ENCODE peak calls at places on chromosomes 16 and 17, in nine cellular contexts. D is CD8-positive, alpha-beta T cell; Q is colonic mucosa; W is progenitor cell of endocrine pancreas; O is cardiac fibroblast; C is MM.1S; G is thyroid gland; J is OCI-LY7; P is endothelial cell. R is an unnamed sample.

GRCh38 chr17:51653902-51654301 is 393.6 kb downstream of the UTP18 start:
- DNase-seq in D (no peak), Q (no peak), W (no peak), O (no peak), C (no peak), G (no peak), J (no peak), P (no peak), R (no peak)

GRCh38 chr17:45431531-45432404 is 902 bp downstream of the ARHGAP27 start:
- DNase-seq in D (peak), Q (peak), W (peak), O (peak), C (peak), G (peak), J (peak), P (peak), R (no peak)

GRCh38 chr17:17413215-17413792 is 63.5 kb upstream of the MED9 start:
- DNase-seq in D (no peak), Q (no peak), W (no peak), O (no peak), C (no peak), G (no peak), J (no peak), P (no peak), R (no peak)

GRCh38 chr17:59785091-59785799 is 77.8 kb downstream of the VMP1 start:
- DNase-seq in D (no peak), Q (no peak), W (no peak), O (no peak), C (no peak), G (no peak), J (no peak), P (no peak), R (no peak)

GRCh38 chr17:46143827-46144236 is 49.4 kb downstream of the KANSL1 start:
- DNase-seq in D (no peak), Q (no peak), W (no peak), O (no peak), C (no peak), G (no peak), J (no peak), P (no peak), R (no peak)

GRCh38 chr16:67302076-67302475 is 22.7 kb downstream of the PLEKHG4 start:
- DNase-seq in D (no peak), Q (no peak), W (no peak), O (no peak), C (no peak), G (no peak), J (no peak), P (no peak), R (no peak)

GRCh38 chr16:19284207-19284606 is 1.3 kb upstream of the CLEC19A start:
- DNase-seq in D (no peak), Q (no peak), W (no peak), O (no peak), C (no peak), G (peak), J (no peak), P (no peak), R (no peak)

GRCh38 chr17:75689441-75689873 is 22.3 kb downstream of the SAP30BP start:
- DNase-seq in D (peak), Q (no peak), W (no peak), O (no peak), C (peak), G (peak), J (peak), P (no peak), R (no peak)

GRCh38 chr16:84600343-84601229 is 17.3 kb downstream of the COTL1 start:
- DNase-seq in D (no peak), Q (no peak), W (no peak), O (no peak), C (peak), G (no peak), J (peak), P (no peak), R (no peak)

GRCh38 chr16:56964243-56965148 is 2.7 kb downstream of the CETP start:
- DNase-seq in D (peak), Q (peak), W (peak), O (peak), C (peak), G (peak), J (peak), P (peak), R (peak)

GRCh38 chr17:70875729-70876344 is 706.5 kb downstream of the KCNJ2 start:
- DNase-seq in D (no peak), Q (no peak), W (no peak), O (peak), C (no peak), G (no peak), J (no peak), P (no peak), R (no peak)

GRCh38 chr16:31181102-31181830 is 1.3 kb downstream of the FUS start:
- DNase-seq in D (peak), Q (peak), W (no peak), O (peak), C (no peak), G (peak), J (peak), P (peak), R (peak)

GRCh38 chr17:79841369-79842135 is 2.3 kb upstream of the CBX4 start:
- DNase-seq in D (peak), Q (no peak), W (no peak), O (no peak), C (no peak), G (no peak), J (no peak), P (no peak), R (no peak)

GRCh38 chr17:82138511-82138992 is 40.5 kb upstream of the FASN start:
- DNase-seq in D (no peak), Q (no peak), W (no peak), O (no peak), C (no peak), G (no peak), J (no peak), P (no peak), R (no peak)

GRCh38 chr17:77706938-77707337 is 251.6 kb upstream of the TNRC6C start:
- DNase-seq in D (no peak), Q (no peak), W (no peak), O (no peak), C (no peak), G (no peak), J (no peak), P (no peak), R (no peak)

GRCh38 chr16:6528217-6528616 is 804.4 kb upstream of the RBFOX1 start:
- DNase-seq in D (no peak), Q (no peak), W (no peak), O (no peak), C (no peak), G (no peak), J (no peak), P (no peak), R (no peak)

GRCh38 chr16:57804111-57804837 is 2.0 kb upstream of the KIFC3 start:
- DNase-seq in D (no peak), Q (no peak), W (no peak), O (no peak), C (no peak), G (peak), J (no peak), P (no peak), R (no peak)

GRCh38 chr16:83335076-83335475 is 472.7 kb upstream of the HSBP1 start:
- DNase-seq in D (no peak), Q (no peak), W (no peak), O (no peak), C (no peak), G (no peak), J (no peak), P (no peak), R (no peak)

GRCh38 chr16:66095676-66096075 is 270.8 kb upstream of the CDH5 start:
- DNase-seq in D (no peak), Q (no peak), W (no peak), O (no peak), C (no peak), G (no peak), J (no peak), P (no peak), R (no peak)

GRCh38 chr16:15607700-15608396 is 35.1 kb downstream of the MARF1 start:
- DNase-seq in D (no peak), Q (no peak), W (no peak), O (peak), C (no peak), G (no peak), J (no peak), P (no peak), R (no peak)

GRCh38 chr16:77825196-77825595 is 36.8 kb downstream of the VAT1L start:
- DNase-seq in D (no peak), Q (no peak), W (no peak), O (no peak), C (no peak), G (no peak), J (no peak), P (no peak), R (no peak)

GRCh38 chr17:58329808-58330543 is 1.4 kb upstream of the TSPOAP1 start:
- DNase-seq in D (no peak), Q (no peak), W (no peak), O (no peak), C (peak), G (no peak), J (peak), P (no peak), R (no peak)

GRCh38 chr16:89507219-89507833 is 877 bp upstream of the SPG7 start:
- DNase-seq in D (peak), Q (peak), W (no peak), O (peak), C (no peak), G (no peak), J (no peak), P (peak), R (no peak)

GRCh38 chr16:18999045-18999393 is 15.3 kb downstream of the TMC7 start:
- DNase-seq in D (no peak), Q (no peak), W (no peak), O (no peak), C (no peak), G (no peak), J (no peak), P (no peak), R (no peak)

GRCh38 chr17:66426397-66427033 is 124.1 kb downstream of the PRKCA start:
- DNase-seq in D (peak), Q (peak), W (no peak), O (peak), C (peak), G (no peak), J (peak), P (no peak), R (no peak)

GRCh38 chr16:31138621-31139578 is 3.4 kb upstream of the PRSS8 start:
- DNase-seq in D (no peak), Q (peak), W (no peak), O (peak), C (no peak), G (peak), J (no peak), P (no peak), R (no peak)

GRCh38 chr17:57696050-57696449 is 49.0 kb downstream of the CCDC182 start:
- DNase-seq in D (no peak), Q (no peak), W (no peak), O (no peak), C (no peak), G (peak), J (no peak), P (no peak), R (no peak)

GRCh38 chr16:83932304-83932703 is 20.7 kb upstream of the OSGIN1 start:
- DNase-seq in D (no peak), Q (no peak), W (no peak), O (no peak), C (no peak), G (no peak), J (no peak), P (no peak), R (no peak)

GRCh38 chr16:49697631-49698030 is 158.3 kb downstream of the ZNF423 start:
- DNase-seq in D (no peak), Q (no peak), W (no peak), O (no peak), C (no peak), G (no peak), J (no peak), P (no peak), R (no peak)

GRCh38 chr16:74922150-74923138 is 62.5 kb downstream of the WDR59 start:
- DNase-seq in D (no peak), Q (no peak), W (no peak), O (no peak), C (no peak), G (peak), J (no peak), P (no peak), R (no peak)

GRCh38 chr17:63470116-63470515 is 6.7 kb upstream of the ACE start:
- DNase-seq in D (no peak), Q (no peak), W (no peak), O (no peak), C (no peak), G (no peak), J (no peak), P (no peak), R (no peak)
- TF ChIP-seq CTCF in D (no peak), Q (no peak), W (no peak), O (no peak), C (no peak), G (no peak), J (no peak), P (no peak), R (no peak)

GRCh38 chr17:27997044-27997401 is 45.5 kb upstream of the NLK start:
- DNase-seq in D (no peak), Q (no peak), W (no peak), O (no peak), C (no peak), G (no peak), J (no peak), P (no peak), R (no peak)
- TF ChIP-seq CTCF in D (no peak), Q (no peak), W (no peak), O (no peak), C (no peak), G (no peak), J (no peak), P (no peak), R (no peak)

GRCh38 chr16:24535827-24536226 is 3.5 kb upstream of the RBBP6 start:
- DNase-seq in D (no peak), Q (no peak), W (no peak), O (no peak), C (no peak), G (no peak), J (no peak), P (no peak), R (no peak)
- TF ChIP-seq CTCF in D (no peak), Q (no peak), W (no peak), O (no peak), C (peak), G (no peak), J (no peak), P (no peak), R (no peak)

DNA sequence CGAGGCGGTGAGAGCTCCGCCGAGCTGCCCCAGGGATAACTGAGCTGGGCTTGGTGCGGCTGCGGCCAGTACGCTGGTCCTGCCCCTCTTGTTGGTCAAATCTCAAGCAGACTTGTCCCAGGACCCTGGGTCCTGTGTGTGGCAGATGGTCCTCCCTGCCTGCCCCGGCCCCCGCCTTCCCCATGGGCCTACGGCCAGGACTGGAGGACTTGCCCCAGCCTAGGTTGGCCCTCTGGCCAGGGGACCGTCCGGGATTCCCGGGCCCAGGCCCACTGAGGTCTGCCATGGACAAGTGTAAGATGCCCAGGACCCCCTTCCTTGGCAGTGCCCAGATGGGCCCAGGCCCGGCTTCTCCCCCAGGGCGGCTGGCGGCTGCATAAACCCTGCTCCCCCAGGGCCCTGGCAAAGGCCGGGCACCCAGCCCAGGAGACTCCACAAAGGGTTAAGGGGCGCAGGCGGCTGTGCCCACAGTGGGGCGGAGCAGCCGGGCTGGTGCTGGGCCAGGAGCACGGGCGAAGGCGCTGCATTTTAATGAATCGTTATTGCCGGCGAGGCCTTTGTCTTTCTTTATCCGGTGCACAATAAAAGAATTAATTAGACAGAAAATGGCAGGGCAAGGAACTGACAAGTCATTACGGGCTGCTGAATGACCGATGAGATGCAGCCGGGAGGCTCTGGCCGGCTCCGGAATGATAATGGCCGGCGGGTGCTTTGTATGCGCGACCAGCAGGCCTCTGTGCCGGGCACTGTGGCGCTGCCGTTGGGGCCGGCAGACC is 9.1 kb downstream of the SOX8 start:
- DNase-seq in D (no peak), Q (no peak), W (no peak), O (no peak), C (no peak), G (no peak), J (no peak), P (no peak), R (no peak)
- TF ChIP-seq CTCF in D (no peak), Q (no peak), W (no peak), O (no peak), C (no peak), G (no peak), J (no peak), P (no peak), R (no peak)

DNA sequence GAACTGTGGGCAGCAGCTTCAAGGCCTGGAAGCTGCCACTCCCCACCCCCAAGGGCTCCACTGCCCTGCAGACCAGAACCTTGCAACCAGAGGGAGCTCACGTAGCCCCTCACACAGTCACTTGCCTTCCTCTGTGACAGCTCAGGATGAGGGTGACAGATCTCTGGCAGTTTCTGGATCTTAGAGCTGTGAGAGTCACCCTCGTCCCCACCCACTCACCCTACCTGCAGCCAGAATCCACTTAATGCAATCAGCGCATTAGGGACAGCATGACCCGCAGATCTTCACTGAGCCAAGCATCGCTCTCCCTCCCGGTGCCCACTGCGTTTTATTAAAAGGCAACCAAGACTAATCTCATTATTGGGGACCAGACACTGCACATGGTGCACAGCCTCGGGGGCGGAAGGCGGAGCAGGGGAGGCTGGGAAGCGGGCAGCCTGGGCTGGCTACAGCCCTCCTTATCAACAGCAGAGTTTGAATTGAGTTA is 3.5 kb downstream of the CYB561 start:
- DNase-seq in D (no peak), Q (no peak), W (no peak), O (no peak), C (no peak), G (peak), J (peak), P (no peak), R (no peak)
- TF ChIP-seq CTCF in D (no peak), Q (no peak), W (no peak), O (peak), C (no peak), G (no peak), J (peak), P (no peak), R (no peak)

GRCh38 chr17:41777157-41777578 is 9.3 kb downstream of the JUP start:
- DNase-seq in D (no peak), Q (no peak), W (no peak), O (no peak), C (no peak), G (peak), J (no peak), P (no peak), R (no peak)
- TF ChIP-seq CTCF in D (no peak), Q (peak), W (no peak), O (peak), C (no peak), G (peak), J (no peak), P (no peak), R (no peak)

GRCh38 chr17:2222301-2222700 is 81.3 kb downstream of the SMG6 start:
- DNase-seq in D (no peak), Q (no peak), W (no peak), O (no peak), C (no peak), G (no peak), J (no peak), P (no peak), R (no peak)
- TF ChIP-seq CTCF in D (no peak), Q (no peak), W (no peak), O (no peak), C (no peak), G (no peak), J (no peak), P (no peak), R (no peak)

GRCh38 chr17:10349403-10349802 is 23.4 kb downstream of the MYH13 start:
- DNase-seq in D (no peak), Q (no peak), W (no peak), O (no peak), C (no peak), G (no peak), J (no peak), P (no peak), R (no peak)
- TF ChIP-seq CTCF in D (no peak), Q (no peak), W (no peak), O (peak), C (no peak), G (no peak), J (peak), P (peak), R (no peak)

DNA sequence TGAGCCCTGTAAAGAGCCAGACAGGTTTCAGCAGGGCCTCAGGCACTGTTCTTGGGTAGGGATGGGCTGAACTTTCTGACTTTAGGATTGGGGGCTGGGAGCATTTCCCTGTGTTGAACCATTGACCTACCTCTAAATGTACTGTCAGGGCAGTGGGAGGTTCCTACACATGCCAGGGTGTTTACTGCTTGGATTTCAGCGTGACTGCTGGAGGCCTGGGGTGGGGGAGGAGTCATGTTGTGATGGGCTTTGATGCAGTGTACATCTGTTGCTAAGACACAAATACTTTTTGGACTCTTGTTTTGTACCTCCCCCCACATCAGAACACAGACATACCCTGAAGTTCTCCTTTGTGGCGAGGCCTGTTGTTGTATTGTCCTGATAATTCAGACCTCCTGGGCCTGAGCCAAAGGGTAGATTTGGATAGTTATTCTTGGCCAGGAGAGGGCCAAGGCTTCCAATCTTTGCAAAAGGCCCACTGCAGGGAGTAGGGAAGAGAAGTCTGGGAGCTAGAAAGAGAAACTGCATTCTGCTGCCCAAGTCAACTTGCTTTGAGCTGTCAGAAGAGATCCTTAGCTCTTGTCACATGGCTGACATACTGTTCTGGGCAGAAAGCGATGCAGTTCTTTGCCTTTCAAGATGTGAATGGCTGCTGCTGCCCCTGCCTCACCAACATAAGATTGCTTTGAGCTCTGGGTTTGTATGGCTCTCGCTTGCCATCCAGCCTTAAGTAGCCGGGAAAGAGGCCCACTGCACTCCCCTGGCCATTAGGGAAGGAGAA is 3.7 kb downstream of the NFE2L1 start:
- DNase-seq in D (no peak), Q (peak), W (no peak), O (peak), C (no peak), G (peak), J (no peak), P (no peak), R (no peak)
- TF ChIP-seq CTCF in D (no peak), Q (no peak), W (no peak), O (peak), C (no peak), G (no peak), J (no peak), P (no peak), R (no peak)

DNA sequence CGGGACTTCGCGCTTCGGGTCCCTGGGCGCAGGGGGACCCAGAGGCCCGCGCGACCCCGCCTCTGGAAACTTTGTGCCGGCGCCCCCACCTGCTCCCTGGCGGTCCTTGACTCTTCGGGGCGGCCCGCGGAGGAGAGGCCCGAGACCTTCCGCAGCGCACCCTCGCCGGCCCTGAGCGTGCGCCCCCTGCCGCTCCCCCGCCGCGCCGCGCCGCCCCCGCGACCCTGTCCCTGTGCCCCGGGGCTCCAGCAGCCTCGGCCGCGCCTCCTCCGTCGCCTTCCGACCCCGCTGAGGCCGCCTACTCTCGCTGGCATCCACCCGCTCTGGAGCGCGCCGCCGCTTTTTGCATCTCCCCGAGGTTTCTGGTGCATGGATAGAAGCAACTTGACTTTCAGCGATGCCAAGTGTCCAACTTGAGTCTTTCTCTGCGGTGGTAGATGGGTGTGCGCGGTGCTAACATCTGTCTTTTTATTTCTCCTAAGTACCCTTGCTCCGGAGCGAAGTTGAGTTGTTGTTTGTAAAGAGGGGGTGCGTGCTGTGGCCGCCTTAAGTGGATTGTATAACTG is 414 bp downstream of the DUSP14 start:
- DNase-seq in D (peak), Q (peak), W (peak), O (peak), C (peak), G (peak), J (peak), P (peak), R (peak)
- TF ChIP-seq CTCF in D (no peak), Q (no peak), W (peak), O (no peak), C (peak), G (no peak), J (peak), P (peak), R (peak)

R was measured in mesothelial cell of epicardium.